ENCODE peak calls at places on chromosomes 3 and 15, in seven cellular contexts. F is HCT116, T is HepG2, S is H1, J is SK-N-SH, K is K562, O is GM12878. W is an unnamed sample.

GRCh38 chr3:140552403-140552802 is 125.5 kb upstream of the TRIM42 start:
- DNase-seq in F (no peak), T (no peak), S (no peak), J (no peak), K (no peak), O (no peak), W (peak)

GRCh38 chr3:156413293-156413912 is 141.5 kb downstream of the SSR3 start:
- DNase-seq in F (no peak), T (no peak), S (no peak), J (no peak), K (no peak), O (no peak), W (no peak)

GRCh38 chr15:87752250-87752951 is 504.1 kb downstream of the NTRK3 start:
- DNase-seq in F (no peak), T (no peak), S (no peak), J (no peak), K (no peak), O (no peak), W (peak)

GRCh38 chr3:157388051-157388450 is 48.6 kb upstream of the PTX3 start:
- DNase-seq in F (no peak), T (no peak), S (no peak), J (no peak), K (no peak), O (no peak), W (no peak)

GRCh38 chr15:90650117-90650955 is 66.8 kb upstream of the BLM start:
- DNase-seq in F (no peak), T (no peak), S (no peak), J (no peak), K (no peak), O (no peak), W (no peak)

GRCh38 chr3:16338124-16338523 is 73.1 kb downstream of the OXNAD1 start:
- DNase-seq in F (no peak), T (no peak), S (no peak), J (no peak), K (no peak), O (peak), W (no peak)

GRCh38 chr15:40058476-40059140 is 19.6 kb upstream of the SRP14 start:
- DNase-seq in F (no peak), T (no peak), S (no peak), J (no peak), K (no peak), O (no peak), W (no peak)

GRCh38 chr3:124234852-124235252 is 242.9 kb upstream of the ROPN1 start:
- DNase-seq in F (no peak), T (no peak), S (no peak), J (no peak), K (no peak), O (no peak), W (no peak)

GRCh38 chr3:2810723-2811122 is 299.5 kb downstream of the IL5RA start:
- DNase-seq in F (no peak), T (no peak), S (no peak), J (no peak), K (no peak), O (no peak), W (peak)

GRCh38 chr15:98775498-98776230 is 127.3 kb downstream of the IGF1R start:
- DNase-seq in F (no peak), T (no peak), S (no peak), J (no peak), K (no peak), O (no peak), W (no peak)

GRCh38 chr3:97793415-97794019 is 28.3 kb upstream of the CRYBG3 start:
- DNase-seq in F (peak), T (peak), S (no peak), J (peak), K (peak), O (peak), W (peak)

GRCh38 chr3:123067689-123068226 is 933 bp downstream of the PDIA5 start:
- DNase-seq in F (no peak), T (no peak), S (no peak), J (no peak), K (no peak), O (no peak), W (no peak)

GRCh38 chr3:134212898-134213665 is 37.6 kb downstream of the RYK start:
- DNase-seq in F (peak), T (peak), S (peak), J (peak), K (peak), O (peak), W (peak)

GRCh38 chr3:134216851-134217250 is 33.8 kb downstream of the RYK start:
- DNase-seq in F (no peak), T (no peak), S (no peak), J (no peak), K (no peak), O (no peak), W (no peak)

GRCh38 chr3:134216206-134216764 is 34.4 kb downstream of the RYK start:
- DNase-seq in F (no peak), T (no peak), S (no peak), J (no peak), K (no peak), O (no peak), W (no peak)

GRCh38 chr3:134214239-134214638 is 36.4 kb downstream of the RYK start:
- DNase-seq in F (no peak), T (no peak), S (no peak), J (no peak), K (no peak), O (no peak), W (peak)

GRCh38 chr3:134211797-134212196 is 38.9 kb downstream of the RYK start:
- DNase-seq in F (peak), T (peak), S (no peak), J (peak), K (peak), O (no peak), W (no peak)
- TF ChIP-seq JUND in F (no peak), T (no peak), S (no peak), J (no peak), K (no peak), O (no peak), W (no peak)

GRCh38 chr3:9401986-9402385 is 4.6 kb downstream of the SETD5 start:
- DNase-seq in F (no peak), T (no peak), S (no peak), J (no peak), K (no peak), O (no peak), W (no peak)

GRCh38 chr3:9403463-9403862 is 6.0 kb downstream of the SETD5 start:
- DNase-seq in F (no peak), T (no peak), S (no peak), J (no peak), K (no peak), O (no peak), W (no peak)

GRCh38 chr3:9404680-9405079 is 7.3 kb downstream of the SETD5 start:
- DNase-seq in F (no peak), T (no peak), S (no peak), J (peak), K (no peak), O (no peak), W (no peak)

GRCh38 chr3:9400626-9401025 is 3.2 kb downstream of the SETD5 start:
- DNase-seq in F (no peak), T (no peak), S (no peak), J (no peak), K (no peak), O (no peak), W (no peak)

GRCh38 chr3:9402410-9403228 is 5.2 kb downstream of the SETD5 start:
- DNase-seq in F (no peak), T (peak), S (peak), J (peak), K (peak), O (no peak), W (no peak)
- TF ChIP-seq JUND in F (no peak), T (no peak), S (no peak), J (no peak), K (no peak), O (no peak), W (no peak)

GRCh38 chr3:11718582-11719405 is 75.1 kb upstream of the VGLL4 start:
- DNase-seq in F (peak), T (peak), S (no peak), J (peak), K (no peak), O (no peak), W (peak)

GRCh38 chr3:11719406-11720219 is 75.9 kb upstream of the VGLL4 start:
- DNase-seq in F (peak), T (peak), S (peak), J (peak), K (peak), O (no peak), W (peak)

GRCh38 chr3:11717768-11718581 is 74.3 kb upstream of the VGLL4 start:
- DNase-seq in F (no peak), T (peak), S (no peak), J (no peak), K (no peak), O (no peak), W (no peak)

GRCh38 chr3:11721114-11721440 is 77.4 kb upstream of the VGLL4 start:
- DNase-seq in F (no peak), T (no peak), S (no peak), J (no peak), K (no peak), O (no peak), W (peak)

GRCh38 chr3:11720220-11721113 is 76.8 kb upstream of the VGLL4 start:
- DNase-seq in F (peak), T (peak), S (peak), J (peak), K (peak), O (no peak), W (peak)
- TF ChIP-seq JUND in F (no peak), T (no peak), S (no peak), J (no peak), K (no peak), O (no peak), W (no peak)

DNA sequence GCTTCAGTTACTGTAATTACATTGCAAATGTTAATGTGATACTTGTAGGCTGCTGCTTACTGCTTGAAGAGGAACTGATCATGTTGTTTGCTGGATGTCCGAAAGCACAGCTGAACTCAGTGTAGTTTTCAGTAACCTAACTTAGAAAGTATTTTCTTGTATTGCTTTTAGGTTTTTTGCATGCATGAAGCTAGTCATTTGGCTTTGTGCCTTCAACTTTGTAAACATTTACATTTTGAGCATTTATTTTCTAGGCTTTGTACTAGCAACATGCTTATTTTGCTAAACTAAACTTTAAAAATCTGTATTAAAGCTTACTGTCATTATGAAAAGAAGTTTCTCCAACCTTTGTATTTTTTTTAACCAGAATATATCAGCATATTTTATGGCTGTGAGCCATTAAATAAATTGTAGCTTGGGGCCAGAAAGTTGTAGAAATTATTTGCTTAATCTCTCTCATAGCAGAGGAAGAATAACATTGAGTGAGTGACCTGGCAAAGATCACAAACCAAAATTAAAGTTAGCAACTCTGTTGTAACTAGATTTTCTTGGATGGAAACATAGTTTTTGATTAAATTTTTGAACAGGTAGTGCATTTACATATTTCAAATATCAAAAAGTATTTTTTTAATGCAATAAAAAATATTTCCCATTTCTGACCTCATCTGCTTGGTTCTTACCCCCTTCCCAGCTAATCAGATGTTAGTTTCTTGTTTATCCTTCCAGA is 30.7 kb downstream of the SACM1L start:
- DNase-seq in F (no peak), T (no peak), S (no peak), J (no peak), K (no peak), O (no peak), W (no peak)
- TF ChIP-seq JUND in F (no peak), T (no peak), S (no peak), J (no peak), K (no peak), O (no peak), W (no peak)

GRCh38 chr15:77983708-77984445 is 93.6 kb downstream of the TBC1D2B start:
- DNase-seq in F (no peak), T (no peak), S (no peak), J (no peak), K (no peak), O (no peak), W (no peak)
- TF ChIP-seq JUND in F (no peak), T (no peak), S (no peak), J (no peak), K (no peak), O (no peak), W (no peak)

DNA sequence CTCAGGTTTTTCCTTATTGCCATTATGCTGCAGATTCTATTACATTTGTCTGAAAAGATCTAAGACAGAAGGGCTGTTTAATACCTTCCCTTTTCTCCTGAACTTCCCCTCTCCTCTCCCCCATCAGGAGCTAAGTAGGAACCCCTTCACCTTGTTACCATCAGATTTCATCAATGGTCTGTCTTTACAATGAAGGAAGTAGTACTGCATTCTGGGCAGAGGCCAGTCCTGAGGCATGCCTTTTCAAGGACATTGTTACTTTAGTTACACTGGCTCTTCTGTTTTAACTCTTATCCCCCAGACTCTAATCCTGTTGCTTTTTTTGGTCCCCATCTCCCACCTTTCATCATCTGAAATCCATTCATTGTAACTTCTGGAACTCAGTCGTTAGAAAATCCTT is 8.1 kb downstream of the CTNNB1 start:
- DNase-seq in F (no peak), T (no peak), S (no peak), J (no peak), K (no peak), O (no peak), W (no peak)
- TF ChIP-seq JUND in F (no peak), T (no peak), S (no peak), J (no peak), K (no peak), O (no peak), W (no peak)